ENCODE peak calls at places on chromosomes 7 and 10, in nine cellular contexts. One of them, this sample, is unnamed.

GRCh38 chr7:131522325-131522920 is 34.0 kb downstream of the PODXL start:
- DNase-seq in A549: no peak
- DNase-seq in RWPE1: no peak
- DNase-seq in caudate nucleus: no peak
- DNase-seq in lung: no peak
- DNase-seq in PC-9: no peak
- DNase-seq in sciatic nerve: no peak
- DNase-seq in endothelial cell: no peak
- DNase-seq in lower lobe of right lung: no peak
- DNase-seq in this sample: no peak

GRCh38 chr10:96791902-96792301 is 40.2 kb upstream of the LCOR start:
- DNase-seq in lower lobe of right lung: no peak
- DNase-seq in endothelial cell: no peak
- DNase-seq in caudate nucleus: no peak
- DNase-seq in A549: no peak
- DNase-seq in lung: no peak
- DNase-seq in PC-9: no peak
- DNase-seq in RWPE1: no peak
- DNase-seq in sciatic nerve: no peak
- DNase-seq in this sample: no peak

GRCh38 chr10:53440641-53441040 is 668.1 kb upstream of the MBL2 start:
- DNase-seq in RWPE1: no peak
- DNase-seq in lung: no peak
- DNase-seq in lower lobe of right lung: no peak
- DNase-seq in sciatic nerve: no peak
- DNase-seq in PC-9: no peak
- DNase-seq in A549: no peak
- DNase-seq in endothelial cell: no peak
- DNase-seq in caudate nucleus: no peak
- DNase-seq in this sample: no peak

GRCh38 chr10:25907247-25907646 is 26.8 kb upstream of the MYO3A start:
- DNase-seq in caudate nucleus: no peak
- DNase-seq in RWPE1: no peak
- DNase-seq in lower lobe of right lung: no peak
- DNase-seq in A549: no peak
- DNase-seq in lung: no peak
- DNase-seq in sciatic nerve: no peak
- DNase-seq in PC-9: no peak
- DNase-seq in endothelial cell: no peak
- DNase-seq in this sample: no peak

GRCh38 chr10:133106516-133106915 is 18.8 kb downstream of the ADGRA1 start:
- DNase-seq in PC-9: no peak
- DNase-seq in A549: no peak
- DNase-seq in lung: no peak
- DNase-seq in RWPE1: no peak
- DNase-seq in caudate nucleus: no peak
- DNase-seq in sciatic nerve: no peak
- DNase-seq in lower lobe of right lung: no peak
- DNase-seq in endothelial cell: no peak
- DNase-seq in this sample: no peak

GRCh38 chr10:28429045-28429444 is 103.9 kb upstream of the WAC start:
- DNase-seq in lower lobe of right lung: no peak
- DNase-seq in endothelial cell: no peak
- DNase-seq in PC-9: no peak
- DNase-seq in A549: no peak
- DNase-seq in lung: no peak
- DNase-seq in caudate nucleus: no peak
- DNase-seq in sciatic nerve: no peak
- DNase-seq in RWPE1: no peak
- DNase-seq in this sample: no peak

GRCh38 chr10:34294137-34294536 is 521.0 kb downstream of the PARD3 start:
- DNase-seq in lower lobe of right lung: no peak
- DNase-seq in RWPE1: no peak
- DNase-seq in lung: no peak
- DNase-seq in caudate nucleus: no peak
- DNase-seq in A549: no peak
- DNase-seq in PC-9: no peak
- DNase-seq in endothelial cell: no peak
- DNase-seq in sciatic nerve: no peak
- DNase-seq in this sample: no peak

GRCh38 chr10:119136084-119136483 is 29.4 kb downstream of the SFXN4 start:
- DNase-seq in A549: no peak
- DNase-seq in lung: no peak
- DNase-seq in lower lobe of right lung: no peak
- DNase-seq in PC-9: no peak
- DNase-seq in endothelial cell: no peak
- DNase-seq in RWPE1: no peak
- DNase-seq in sciatic nerve: no peak
- DNase-seq in caudate nucleus: no peak
- DNase-seq in this sample: no peak

GRCh38 chr10:90751107-90751997 is 106.5 kb downstream of the HTR7 start:
- DNase-seq in lung: no peak
- DNase-seq in RWPE1: peak
- DNase-seq in lower lobe of right lung: no peak
- DNase-seq in caudate nucleus: no peak
- DNase-seq in A549: peak
- DNase-seq in PC-9: peak
- DNase-seq in endothelial cell: peak
- DNase-seq in sciatic nerve: no peak
- DNase-seq in this sample: no peak

GRCh38 chr10:93152136-93152535 is 78.4 kb downstream of the CYP26A1 start:
- DNase-seq in RWPE1: peak
- DNase-seq in sciatic nerve: no peak
- DNase-seq in lower lobe of right lung: no peak
- DNase-seq in lung: no peak
- DNase-seq in endothelial cell: no peak
- DNase-seq in caudate nucleus: no peak
- DNase-seq in A549: no peak
- DNase-seq in PC-9: no peak
- DNase-seq in this sample: no peak

GRCh38 chr7:99693427-99694200 is 13.8 kb upstream of the CYP3A5 start:
- DNase-seq in endothelial cell: no peak
- DNase-seq in RWPE1: no peak
- DNase-seq in A549: no peak
- DNase-seq in lower lobe of right lung: peak
- DNase-seq in sciatic nerve: no peak
- DNase-seq in lung: no peak
- DNase-seq in PC-9: peak
- DNase-seq in caudate nucleus: no peak
- DNase-seq in this sample: no peak

GRCh38 chr10:89979726-89980125 is 278.3 kb downstream of the KIF20B start:
- DNase-seq in caudate nucleus: no peak
- DNase-seq in endothelial cell: no peak
- DNase-seq in lung: no peak
- DNase-seq in A549: no peak
- DNase-seq in PC-9: no peak
- DNase-seq in lower lobe of right lung: no peak
- DNase-seq in sciatic nerve: no peak
- DNase-seq in RWPE1: no peak
- DNase-seq in this sample: no peak

GRCh38 chr10:49367600-49367999 is 28.3 kb downstream of the DRGX start:
- DNase-seq in lower lobe of right lung: no peak
- DNase-seq in RWPE1: no peak
- DNase-seq in A549: no peak
- DNase-seq in caudate nucleus: no peak
- DNase-seq in lung: no peak
- DNase-seq in endothelial cell: no peak
- DNase-seq in sciatic nerve: no peak
- DNase-seq in PC-9: no peak
- DNase-seq in this sample: no peak

GRCh38 chr10:103921750-103922195 is 3.8 kb upstream of the STN1 start:
- DNase-seq in lower lobe of right lung: no peak
- DNase-seq in PC-9: no peak
- DNase-seq in caudate nucleus: peak
- DNase-seq in sciatic nerve: no peak
- DNase-seq in endothelial cell: no peak
- DNase-seq in A549: no peak
- DNase-seq in lung: no peak
- DNase-seq in RWPE1: no peak
- DNase-seq in this sample: peak

GRCh38 chr7:158164101-158165095 is 423.2 kb downstream of the PTPRN2 start:
- DNase-seq in PC-9: no peak
- DNase-seq in caudate nucleus: no peak
- DNase-seq in A549: no peak
- DNase-seq in endothelial cell: no peak
- DNase-seq in lower lobe of right lung: no peak
- DNase-seq in RWPE1: no peak
- DNase-seq in sciatic nerve: no peak
- DNase-seq in lung: no peak
- DNase-seq in this sample: no peak

GRCh38 chr10:29635711-29636144 is 957 bp upstream of the SVIL start:
- DNase-seq in lower lobe of right lung: no peak
- DNase-seq in sciatic nerve: no peak
- DNase-seq in lung: no peak
- DNase-seq in endothelial cell: peak
- DNase-seq in PC-9: no peak
- DNase-seq in RWPE1: no peak
- DNase-seq in caudate nucleus: no peak
- DNase-seq in A549: no peak
- DNase-seq in this sample: no peak

GRCh38 chr7:98555403-98555802 is 61.7 kb upstream of the NPTX2 start:
- DNase-seq in PC-9: no peak
- DNase-seq in lung: no peak
- DNase-seq in A549: no peak
- DNase-seq in lower lobe of right lung: no peak
- DNase-seq in endothelial cell: no peak
- DNase-seq in caudate nucleus: no peak
- DNase-seq in sciatic nerve: no peak
- DNase-seq in RWPE1: peak
- DNase-seq in this sample: no peak

GRCh38 chr7:112266595-112267270 is 60.2 kb downstream of the ZNF277 start:
- DNase-seq in RWPE1: peak
- DNase-seq in caudate nucleus: no peak
- DNase-seq in sciatic nerve: no peak
- DNase-seq in lower lobe of right lung: no peak
- DNase-seq in endothelial cell: no peak
- DNase-seq in A549: no peak
- DNase-seq in PC-9: no peak
- DNase-seq in lung: no peak
- DNase-seq in this sample: no peak

GRCh38 chr10:77737608-77738007 is 100.0 kb upstream of the KCNMA1 start:
- DNase-seq in A549: no peak
- DNase-seq in PC-9: no peak
- DNase-seq in lung: no peak
- DNase-seq in caudate nucleus: no peak
- DNase-seq in endothelial cell: no peak
- DNase-seq in sciatic nerve: no peak
- DNase-seq in RWPE1: peak
- DNase-seq in lower lobe of right lung: no peak
- DNase-seq in this sample: no peak